ENCODE peak calls at places on chromosomes 2 and 18, in nine cellular contexts. One of them, this sample, is unnamed.

GRCh38 chr2:32931519-32931918 is 15.2 kb upstream of the LTBP1 start:
- DNase-seq in fibroblast of mammary gland: no peak
- DNase-seq in endothelial cell: no peak
- DNase-seq in left cardiac atrium: no peak
- DNase-seq in brain pericyte: no peak
- DNase-seq in A549: no peak
- DNase-seq in H4: no peak
- DNase-seq in foreskin fibroblast: no peak
- DNase-seq in EL: no peak
- DNase-seq in this sample: no peak

GRCh38 chr18:51185075-51185474 is 12.4 kb downstream of the MEX3C start:
- DNase-seq in fibroblast of mammary gland: peak
- DNase-seq in endothelial cell: no peak
- DNase-seq in left cardiac atrium: no peak
- DNase-seq in brain pericyte: no peak
- DNase-seq in A549: no peak
- DNase-seq in H4: no peak
- DNase-seq in foreskin fibroblast: no peak
- DNase-seq in EL: peak
- DNase-seq in this sample: no peak

GRCh38 chr2:20482711-20483110 is 35.8 kb downstream of the RHOB start:
- DNase-seq in fibroblast of mammary gland: no peak
- DNase-seq in endothelial cell: no peak
- DNase-seq in left cardiac atrium: no peak
- DNase-seq in brain pericyte: no peak
- DNase-seq in A549: no peak
- DNase-seq in H4: no peak
- DNase-seq in foreskin fibroblast: no peak
- DNase-seq in EL: no peak
- DNase-seq in this sample: no peak

GRCh38 chr18:75304678-75305557 is 94.3 kb downstream of the TSHZ1 start:
- DNase-seq in fibroblast of mammary gland: no peak
- DNase-seq in endothelial cell: no peak
- DNase-seq in left cardiac atrium: no peak
- DNase-seq in brain pericyte: no peak
- DNase-seq in A549: no peak
- DNase-seq in H4: no peak
- DNase-seq in foreskin fibroblast: no peak
- DNase-seq in EL: no peak
- DNase-seq in this sample: no peak

GRCh38 chr18:500230-500555 is 308 bp downstream of the COLEC12 start:
- DNase-seq in fibroblast of mammary gland: peak
- DNase-seq in endothelial cell: peak
- DNase-seq in left cardiac atrium: no peak
- DNase-seq in brain pericyte: no peak
- DNase-seq in A549: no peak
- DNase-seq in H4: no peak
- DNase-seq in foreskin fibroblast: no peak
- DNase-seq in EL: no peak
- DNase-seq in this sample: peak

GRCh38 chr2:9230051-9230802 is 23.6 kb downstream of the ASAP2 start:
- DNase-seq in fibroblast of mammary gland: peak
- DNase-seq in endothelial cell: no peak
- DNase-seq in left cardiac atrium: no peak
- DNase-seq in brain pericyte: no peak
- DNase-seq in A549: no peak
- DNase-seq in H4: no peak
- DNase-seq in foreskin fibroblast: no peak
- DNase-seq in EL: no peak
- DNase-seq in this sample: peak

GRCh38 chr2:240579771-240580614 is 6.5 kb upstream of the CAPN10 start:
- DNase-seq in fibroblast of mammary gland: peak
- DNase-seq in endothelial cell: no peak
- DNase-seq in left cardiac atrium: peak
- DNase-seq in brain pericyte: no peak
- DNase-seq in A549: peak
- DNase-seq in H4: peak
- DNase-seq in foreskin fibroblast: peak
- DNase-seq in EL: peak
- DNase-seq in this sample: peak

GRCh38 chr2:237201461-237202287 is 116.0 kb downstream of the COPS8 start:
- DNase-seq in fibroblast of mammary gland: peak
- DNase-seq in endothelial cell: no peak
- DNase-seq in left cardiac atrium: peak
- DNase-seq in brain pericyte: peak
- DNase-seq in A549: peak
- DNase-seq in H4: peak
- DNase-seq in foreskin fibroblast: peak
- DNase-seq in EL: peak
- DNase-seq in this sample: no peak

GRCh38 chr18:63001861-63002260 is 286.5 kb downstream of the PHLPP1 start:
- DNase-seq in fibroblast of mammary gland: no peak
- DNase-seq in endothelial cell: no peak
- DNase-seq in left cardiac atrium: no peak
- DNase-seq in brain pericyte: no peak
- DNase-seq in A549: no peak
- DNase-seq in H4: no peak
- DNase-seq in foreskin fibroblast: no peak
- DNase-seq in EL: no peak
- DNase-seq in this sample: no peak

GRCh38 chr18:8685141-8685913 is 20.0 kb upstream of the MTCL1 start:
- DNase-seq in fibroblast of mammary gland: peak
- DNase-seq in endothelial cell: no peak
- DNase-seq in left cardiac atrium: no peak
- DNase-seq in brain pericyte: peak
- DNase-seq in A549: no peak
- DNase-seq in H4: no peak
- DNase-seq in foreskin fibroblast: no peak
- DNase-seq in EL: peak
- DNase-seq in this sample: no peak

GRCh38 chr18:43482600-43482999 is 205.3 kb upstream of the SYT4 start:
- DNase-seq in fibroblast of mammary gland: no peak
- DNase-seq in endothelial cell: no peak
- DNase-seq in left cardiac atrium: no peak
- DNase-seq in brain pericyte: no peak
- DNase-seq in A549: no peak
- DNase-seq in H4: no peak
- DNase-seq in foreskin fibroblast: no peak
- DNase-seq in EL: no peak
- DNase-seq in this sample: no peak

GRCh38 chr18:12008181-12008767 is 27.0 kb downstream of the IMPA2 start:
- DNase-seq in fibroblast of mammary gland: no peak
- DNase-seq in endothelial cell: no peak
- DNase-seq in left cardiac atrium: no peak
- DNase-seq in brain pericyte: no peak
- DNase-seq in A549: no peak
- DNase-seq in H4: no peak
- DNase-seq in foreskin fibroblast: no peak
- DNase-seq in EL: no peak
- DNase-seq in this sample: no peak

GRCh38 chr2:174729797-174730529 is 34.3 kb downstream of the CHRNA1 start:
- DNase-seq in fibroblast of mammary gland: peak
- DNase-seq in endothelial cell: peak
- DNase-seq in left cardiac atrium: peak
- DNase-seq in brain pericyte: no peak
- DNase-seq in A549: peak
- DNase-seq in H4: no peak
- DNase-seq in foreskin fibroblast: no peak
- DNase-seq in EL: peak
- DNase-seq in this sample: peak

GRCh38 chr18:74239567-74239966 is 52.2 kb downstream of the CYB5A start:
- DNase-seq in fibroblast of mammary gland: no peak
- DNase-seq in endothelial cell: no peak
- DNase-seq in left cardiac atrium: no peak
- DNase-seq in brain pericyte: no peak
- DNase-seq in A549: no peak
- DNase-seq in H4: no peak
- DNase-seq in foreskin fibroblast: no peak
- DNase-seq in EL: no peak
- DNase-seq in this sample: no peak

This sample was measured in right cardiac atrium.